ENCODE peak calls at places on chromosomes 6 and 20, in nine cellular contexts. N is PC-3, D is OCI-LY7, Z is HCT116, M is GM23338, K is GM23248, W is neural progenitor cell, B is MM.1S, Q is SK-N-SH. J is an unnamed sample.

GRCh38 chr6:30556964-30557682 is at the start of gene PRR3:
- DNase-seq in N (peak; percentile 92), D (peak; percentile 90), Z (no peak), M (peak; percentile 96), K (peak; percentile 95), W (peak; percentile 92), B (peak; percentile 74), Q (peak; percentile 87), J (peak; percentile 89)

GRCh38 chr6:8944548-8944947 is 509.2 kb upstream of the SLC35B3 start:
- DNase-seq in N (no peak), D (no peak), Z (no peak), M (no peak), K (no peak), W (peak; percentile 23), B (no peak), Q (no peak), J (no peak)

GRCh38 chr6:155861821-155862220 is 406.2 kb upstream of the NOX3 start:
- DNase-seq in N (no peak), D (no peak), Z (no peak), M (no peak), K (no peak), W (no peak), B (no peak), Q (no peak), J (no peak)

GRCh38 chr6:57205550-57206328 is 16.4 kb downstream of the RAB23 start:
- DNase-seq in N (no peak), D (no peak), Z (no peak), M (no peak), K (no peak), W (no peak), B (no peak), Q (no peak), J (no peak)

GRCh38 chr6:107179004-107179403 is 63.7 kb upstream of the BEND3 start:
- DNase-seq in N (peak; percentile 20), D (peak; percentile 25), Z (peak; percentile 7), M (peak; percentile 50), K (peak; percentile 8), W (peak; percentile 9), B (no peak), Q (no peak), J (no peak)

GRCh38 chr6:24558516-24558915 is 63.7 kb downstream of the ALDH5A1 start:
- DNase-seq in N (no peak), D (no peak), Z (no peak), M (no peak), K (no peak), W (no peak), B (no peak), Q (no peak), J (no peak)

GRCh38 chr6:114634016-114634415 is 291.2 kb upstream of the HS3ST5 start:
- DNase-seq in N (peak; percentile 29), D (no peak), Z (no peak), M (no peak), K (no peak), W (no peak), B (no peak), Q (no peak), J (no peak)

GRCh38 chr6:105352037-105352617 is 50.8 kb downstream of the PREP start:
- DNase-seq in N (no peak), D (no peak), Z (no peak), M (no peak), K (no peak), W (no peak), B (no peak), Q (peak; percentile 13), J (no peak)

GRCh38 chr6:71197267-71197666 is 91.3 kb upstream of the OGFRL1 start:
- DNase-seq in N (peak; percentile 64), D (no peak), Z (no peak), M (peak; percentile 17), K (peak; percentile 5), W (no peak), B (no peak), Q (no peak), J (peak; percentile 16)

GRCh38 chr20:48203252-48203651 is 418.0 kb upstream of the SULF2 start:
- DNase-seq in N (no peak), D (no peak), Z (no peak), M (no peak), K (no peak), W (no peak), B (no peak), Q (no peak), J (no peak)

GRCh38 chr20:62182469-62183425 is at the start of gene MTG2:
- DNase-seq in N (peak; percentile 98), D (peak; percentile 98), Z (peak; percentile 89), M (peak; percentile 98), K (peak; percentile 99), W (peak; percentile 98), B (peak; percentile 98), Q (peak; percentile 99), J (peak; percentile 98)

GRCh38 chr6:27091661-27092315 is 155.7 kb upstream of the PRSS16 start:
- DNase-seq in N (peak; percentile 81), D (peak; percentile 8), Z (peak; percentile 86), M (peak; percentile 54), K (peak; percentile 92), W (peak; percentile 58), B (peak; percentile 76), Q (peak; percentile 65), J (peak; percentile 64)

GRCh38 chr20:22232473-22232872 is 351.9 kb downstream of the FOXA2 start:
- DNase-seq in N (no peak), D (peak; percentile 28), Z (no peak), M (no peak), K (no peak), W (no peak), B (no peak), Q (no peak), J (no peak)

GRCh38 chr6:136717297-136717990 is 74.8 kb downstream of the MAP3K5 start:
- DNase-seq in N (no peak), D (peak; percentile 72), Z (no peak), M (no peak), K (peak; percentile 15), W (no peak), B (peak; percentile 76), Q (no peak), J (no peak)

GRCh38 chr6:1453024-1453423 is 63.6 kb downstream of the FOXF2 start:
- DNase-seq in N (no peak), D (no peak), Z (no peak), M (no peak), K (no peak), W (no peak), B (no peak), Q (no peak), J (no peak)
- H2AFZ ChIP-seq in N (no peak overlapping the region), D (no peak overlapping the region), Z (no peak overlapping the region), M (no peak overlapping the region), K (no peak overlapping the region), W (no peak overlapping the region), B (no peak overlapping the region), Q (no peak overlapping the region), J (no peak overlapping the region)

GRCh38 chr20:15616626-15617025 is 956.6 kb downstream of the KIF16B start:
- DNase-seq in N (peak; percentile 15), D (no peak), Z (no peak), M (no peak), K (no peak), W (no peak), B (no peak), Q (no peak), J (no peak)
- TF ChIP-seq EZH2phosphoT487 in N (no peak), D (no peak), Z (no peak), M (no peak), K (no peak), W (no peak), B (no peak), Q (no peak), J (no peak)

GRCh38 chr20:18909254-18909653 is 95.7 kb downstream of the SCP2D1 start:
- DNase-seq in N (no peak), D (no peak), Z (no peak), M (peak; percentile 27), K (no peak), W (no peak), B (no peak), Q (no peak), J (no peak)

GRCh38 chr20:18906046-18906445 is 92.5 kb downstream of the SCP2D1 start:
- DNase-seq in N (no peak), D (no peak), Z (no peak), M (no peak), K (no peak), W (no peak), B (no peak), Q (no peak), J (no peak)

GRCh38 chr20:18904624-18905023 is 91.0 kb downstream of the SCP2D1 start:
- DNase-seq in N (peak; percentile 54), D (no peak), Z (peak; percentile 1), M (peak; percentile 13), K (peak; percentile 10), W (peak; percentile 18), B (no peak), Q (no peak), J (peak; percentile 23)

GRCh38 chr20:18907353-18907752 is 93.8 kb downstream of the SCP2D1 start:
- DNase-seq in N (no peak), D (no peak), Z (no peak), M (no peak), K (no peak), W (no peak), B (no peak), Q (no peak), J (no peak)

DNA sequence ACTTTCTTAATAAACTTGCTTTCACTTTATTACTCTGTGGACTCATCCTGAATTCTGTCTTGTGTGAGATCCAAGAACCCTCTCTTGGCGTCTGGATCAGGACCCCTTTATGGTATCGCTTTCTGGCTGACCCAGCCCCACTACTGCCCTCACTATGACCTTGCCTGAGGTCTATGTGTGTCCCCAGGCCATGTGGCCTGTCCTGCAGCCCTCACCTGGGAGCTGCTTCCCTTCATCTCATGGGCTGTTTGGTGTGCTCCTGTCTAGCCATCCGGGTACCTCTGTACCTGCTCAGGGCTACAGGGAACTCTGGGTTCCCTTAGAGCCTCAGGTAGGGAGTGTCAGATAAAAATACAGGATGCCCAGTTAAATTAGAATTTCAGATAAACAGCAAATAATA is 94.5 kb downstream of the SCP2D1 start:
- DNase-seq in N (no peak), D (no peak), Z (no peak), M (no peak), K (no peak), W (no peak), B (no peak), Q (no peak), J (no peak)
- H2AFZ ChIP-seq in N (no peak overlapping the region), D (no peak overlapping the region), Z (no peak overlapping the region), M (no peak overlapping the region), K (no peak overlapping the region), W (no peak overlapping the region), B (no peak overlapping the region), Q (no peak overlapping the region), J (no peak overlapping the region)

GRCh38 chr6:125307964-125308615 is 6.3 kb upstream of the HDDC2 start:
- DNase-seq in N (no peak), D (no peak), Z (no peak), M (no peak), K (no peak), W (no peak), B (no peak), Q (no peak), J (peak; percentile 8)

GRCh38 chr6:125303512-125303854 is 1.7 kb upstream of the HDDC2 start:
- DNase-seq in N (no peak), D (peak; percentile 23), Z (no peak), M (no peak), K (no peak), W (no peak), B (no peak), Q (no peak), J (no peak)

GRCh38 chr6:125306756-125307149 is 5.0 kb upstream of the HDDC2 start:
- DNase-seq in N (no peak), D (no peak), Z (no peak), M (no peak), K (no peak), W (no peak), B (no peak), Q (no peak), J (no peak)

GRCh38 chr6:125304970-125305369 is 3.2 kb upstream of the HDDC2 start:
- DNase-seq in N (no peak), D (no peak), Z (no peak), M (peak; percentile 10), K (no peak), W (no peak), B (no peak), Q (no peak), J (no peak)

GRCh38 chr6:125307150-125307838 is 5.5 kb upstream of the HDDC2 start:
- DNase-seq in N (peak; percentile 41), D (no peak), Z (no peak), M (no peak), K (peak; percentile 55), W (no peak), B (no peak), Q (no peak), J (peak; percentile 69)
- TF ChIP-seq EZH2phosphoT487 in N (no peak), D (no peak), Z (no peak), M (no peak), K (no peak), W (no peak), B (no peak), Q (no peak), J (no peak)

J was measured in hepatocyte.